ENCODE peak calls at places on chromosomes 11 and 22, in eight cellular contexts. C is mammary epithelial cell, J is tibial artery, K is NT2/D1, F is endodermal cell, V is stomach, P is HAP-1, R is IMR-90. E is an unnamed sample. For H3K4me1, the result is how much of the 10 kb centered on the place peaks cover.

GRCh38 chr11:67646535-67647336 is 3.8 kb downstream of the ACY3 start:
- DNase-seq in V (no peak), K (no peak), R (no peak), C (no peak), F (peak), P (no peak), J (no peak), E (peak)

GRCh38 chr11:12433571-12434061 is 56.2 kb downstream of the PARVA start:
- DNase-seq in C (no peak), F (peak), J (no peak), K (no peak), R (peak), V (no peak), P (no peak), E (no peak)

GRCh38 chr11:122322369-122322768 is 206.4 kb upstream of the BLID start:
- DNase-seq in R (peak), C (no peak), V (no peak), J (peak), F (no peak), P (no peak), K (no peak), E (no peak)

GRCh38 chr11:126391970-126392637 is 36.6 kb downstream of the ST3GAL4 start:
- DNase-seq in J (no peak), R (no peak), C (peak), K (no peak), P (no peak), F (peak), V (no peak), E (no peak)

GRCh38 chr11:61777234-61778090 is 14.9 kb downstream of the TMEM258 start:
- DNase-seq in V (peak), F (peak), J (no peak), K (no peak), P (no peak), R (no peak), C (peak), E (no peak)

GRCh38 chr11:72179804-72180396 is 12.0 kb upstream of the FOLR1 start:
- DNase-seq in R (no peak), P (no peak), K (no peak), J (no peak), C (no peak), V (no peak), F (no peak), E (no peak)

GRCh38 chr11:66809592-66809991 is 33.6 kb upstream of the RCE1 start:
- DNase-seq in C (no peak), J (no peak), R (no peak), K (no peak), P (no peak), V (no peak), F (no peak), E (no peak)

GRCh38 chr11:106989056-106989455 is 29.2 kb downstream of the GUCY1A2 start:
- DNase-seq in J (no peak), C (no peak), V (no peak), F (no peak), R (peak), P (no peak), K (no peak), E (no peak)

GRCh38 chr22:24285245-24285644 is 14.6 kb downstream of the SPECC1L start:
- DNase-seq in V (no peak), F (no peak), P (no peak), R (peak), C (no peak), J (no peak), K (no peak), E (no peak)

GRCh38 chr22:29773233-29773632 is 6.1 kb downstream of the UQCR10 start:
- DNase-seq in C (peak), R (peak), P (no peak), F (peak), K (no peak), V (no peak), J (no peak), E (peak)

GRCh38 chr11:76023408-76024068 is 182.8 kb downstream of the WNT11 start:
- DNase-seq in V (no peak), C (peak), F (no peak), K (no peak), R (no peak), J (no peak), P (no peak), E (no peak)

GRCh38 chr11:96272542-96273306 is 70.3 kb downstream of the MAML2 start:
- DNase-seq in R (peak), F (no peak), J (no peak), K (no peak), P (no peak), C (peak), V (peak), E (no peak)

GRCh38 chr11:68026391-68027105 is 3.9 kb upstream of the NDUFS8 start:
- DNase-seq in K (no peak), P (no peak), C (no peak), V (no peak), J (no peak), F (no peak), R (no peak), E (no peak)

GRCh38 chr11:79228417-79228755 is 212.4 kb downstream of the TENM4 start:
- DNase-seq in F (no peak), K (no peak), R (no peak), V (no peak), C (peak), J (no peak), P (no peak), E (no peak)

GRCh38 chr22:23289851-23290724 is 109.8 kb downstream of the BCR start:
- DNase-seq in V (peak), F (peak), J (peak), C (peak), P (peak), K (peak), R (peak), E (no peak)

GRCh38 chr22:21726650-21727049 is 8.9 kb downstream of the YPEL1 start:
- DNase-seq in F (peak), K (peak), C (no peak), P (peak), V (no peak), R (no peak), J (no peak), E (no peak)

GRCh38 chr11:85643255-85643654 is 4.5 kb upstream of the TMEM126A start:
- DNase-seq in F (no peak), V (peak), C (peak), J (no peak), R (no peak), K (no peak), P (peak), E (no peak)

GRCh38 chr22:50177537-50178470 is 7.3 kb downstream of the PANX2 start:
- DNase-seq in P (no peak), J (no peak), V (no peak), C (no peak), K (no peak), R (no peak), F (no peak), E (no peak)

GRCh38 chr11:21475276-21475675 is 717.6 kb upstream of the ANO5 start:
- DNase-seq in C (no peak), R (no peak), V (no peak), J (no peak), K (no peak), P (peak), F (no peak), E (no peak)

GRCh38 chr22:46754110-46754799 is 8.2 kb upstream of the TBC1D22A start:
- DNase-seq in P (no peak), J (peak), V (peak), C (peak), F (no peak), K (no peak), R (peak), E (peak)

GRCh38 chr11:115990004-115990447 is 485.8 kb upstream of the CADM1 start:
- DNase-seq in R (no peak), K (peak), F (peak), V (no peak), P (peak), J (no peak), C (no peak), E (no peak)

GRCh38 chr22:39306456-39307361 is 12.7 kb downstream of the RPL3 start:
- DNase-seq in F (peak), R (no peak), P (peak), V (peak), K (no peak), J (peak), C (no peak), E (peak)

GRCh38 chr22:24001314-24001713 is 3.9 kb downstream of the GSTT4 start:
- DNase-seq in P (no peak), C (no peak), R (no peak), K (peak), V (no peak), J (no peak), F (peak), E (no peak)

GRCh38 chr22:27776410-27776958 is 25.1 kb downstream of the MN1 start:
- DNase-seq in J (no peak), K (no peak), R (no peak), F (no peak), V (no peak), P (peak), C (no peak), E (no peak)

GRCh38 chr11:132943737-132944556 is 588.4 kb downstream of the OPCML start:
- DNase-seq in K (no peak), V (no peak), C (no peak), R (no peak), F (peak), P (no peak), J (no peak), E (no peak)

GRCh38 chr22:42937164-42937854 is 77.6 kb downstream of the PACSIN2 start:
- DNase-seq in R (peak), P (no peak), F (peak), C (peak), J (peak), V (peak), K (no peak), E (peak)

GRCh38 chr11:130449246-130449990 is 973 bp downstream of the ADAMTS15 start:
- DNase-seq in K (no peak), J (no peak), R (no peak), V (no peak), P (peak), F (peak), C (no peak), E (no peak)

GRCh38 chr11:117557321-117557720 is 229.7 kb downstream of the CEP164 start:
- DNase-seq in K (no peak), J (no peak), C (no peak), V (no peak), R (no peak), P (no peak), F (no peak), E (no peak)

GRCh38 chr11:122197055-122197987 is 81.3 kb upstream of the BLID start:
- DNase-seq in R (peak), P (no peak), C (peak), K (no peak), V (no peak), F (no peak), J (peak), E (peak)

GRCh38 chr11:80388133-80388532 is 947.3 kb upstream of the TENM4 start:
- DNase-seq in R (no peak), K (peak), J (no peak), P (peak), F (no peak), V (no peak), C (peak), E (no peak)

GRCh38 chr11:109750964-109751363 is 329.0 kb downstream of the C11orf87 start:
- DNase-seq in R (no peak), C (no peak), P (no peak), J (no peak), F (no peak), K (no peak), V (no peak), E (no peak)

GRCh38 chr11:73566422-73566821 is 31.5 kb downstream of the FAM168A start:
- DNase-seq in F (no peak), C (no peak), R (peak), K (no peak), P (no peak), J (no peak), V (no peak), E (no peak)

GRCh38 chr11:45929486-45930030 is 7.1 kb downstream of the LARGE2 start:
- DNase-seq in R (no peak), J (no peak), K (no peak), P (no peak), C (peak), F (no peak), V (no peak), E (no peak)
- H3K4me1 ChIP-seq in R (under half), J (under half), K (under half), P (under half), C (half or more), F (under half), V (under half), E (half or more)

DNA sequence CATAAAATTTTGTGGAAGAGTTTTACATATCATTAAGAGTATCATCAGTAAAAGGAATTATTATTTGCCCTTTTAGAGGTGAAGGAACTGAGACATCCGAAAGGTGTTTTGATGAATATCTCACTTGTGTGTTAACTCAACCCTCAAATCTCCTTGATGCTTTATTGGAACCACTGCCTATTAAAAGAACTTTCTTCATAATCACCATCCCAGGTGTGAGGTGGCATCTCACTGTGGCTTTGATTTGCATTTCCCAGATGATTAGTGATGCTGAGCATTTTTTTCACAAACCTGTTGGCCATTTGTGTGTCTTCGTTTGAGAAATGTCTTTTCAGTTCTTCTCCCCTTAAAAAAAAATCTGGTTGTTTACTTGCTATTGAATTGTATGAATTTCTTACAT is 134.0 kb upstream of the SYN3 start:
- DNase-seq in V (no peak), P (no peak), F (no peak), J (no peak), R (no peak), C (no peak), K (no peak), E (no peak)
- H3K4me3 ChIP-seq in V (no peak), P (no peak), F (no peak), J (no peak), R (no peak), C (no peak), K (no peak), E (no peak)

GRCh38 chr22:45553333-45554039 is 50.8 kb downstream of the FBLN1 start:
- DNase-seq in K (peak), R (peak), V (peak), F (peak), C (peak), P (peak), J (peak), E (no peak)
- H3K4me1 ChIP-seq in K (under half), R (under half), V (half or more), F (under half), C (under half), P (under half), J (under half), E (under half)

GRCh38 chr22:36383110-36383581 is 4.6 kb downstream of the MYH9 start:
- DNase-seq in P (no peak), V (peak), R (peak), C (peak), F (no peak), K (no peak), J (no peak), E (no peak)
- H3K4me3 ChIP-seq in P (no peak), V (peak), R (peak), C (no peak), F (peak), K (no peak), J (peak), E (no peak)

GRCh38 chr11:1827931-1828330 is 6.9 kb upstream of the SYT8 start:
- DNase-seq in F (no peak), V (no peak), P (no peak), K (no peak), J (no peak), C (no peak), R (no peak), E (no peak)
- H3K4me1 ChIP-seq in F (under half), V (half or more), P (under half), K (under half), J (under half), C (half or more), R (under half), E (half or more)

GRCh38 chr11:64000740-64001514 is 14.7 kb downstream of the OTUB1 start:
- DNase-seq in P (no peak), K (no peak), J (no peak), C (no peak), V (no peak), F (no peak), R (no peak), E (no peak)
- H3K4me3 ChIP-seq in P (no peak), K (no peak), J (peak), C (no peak), V (peak), F (no peak), R (no peak), E (no peak)

DNA sequence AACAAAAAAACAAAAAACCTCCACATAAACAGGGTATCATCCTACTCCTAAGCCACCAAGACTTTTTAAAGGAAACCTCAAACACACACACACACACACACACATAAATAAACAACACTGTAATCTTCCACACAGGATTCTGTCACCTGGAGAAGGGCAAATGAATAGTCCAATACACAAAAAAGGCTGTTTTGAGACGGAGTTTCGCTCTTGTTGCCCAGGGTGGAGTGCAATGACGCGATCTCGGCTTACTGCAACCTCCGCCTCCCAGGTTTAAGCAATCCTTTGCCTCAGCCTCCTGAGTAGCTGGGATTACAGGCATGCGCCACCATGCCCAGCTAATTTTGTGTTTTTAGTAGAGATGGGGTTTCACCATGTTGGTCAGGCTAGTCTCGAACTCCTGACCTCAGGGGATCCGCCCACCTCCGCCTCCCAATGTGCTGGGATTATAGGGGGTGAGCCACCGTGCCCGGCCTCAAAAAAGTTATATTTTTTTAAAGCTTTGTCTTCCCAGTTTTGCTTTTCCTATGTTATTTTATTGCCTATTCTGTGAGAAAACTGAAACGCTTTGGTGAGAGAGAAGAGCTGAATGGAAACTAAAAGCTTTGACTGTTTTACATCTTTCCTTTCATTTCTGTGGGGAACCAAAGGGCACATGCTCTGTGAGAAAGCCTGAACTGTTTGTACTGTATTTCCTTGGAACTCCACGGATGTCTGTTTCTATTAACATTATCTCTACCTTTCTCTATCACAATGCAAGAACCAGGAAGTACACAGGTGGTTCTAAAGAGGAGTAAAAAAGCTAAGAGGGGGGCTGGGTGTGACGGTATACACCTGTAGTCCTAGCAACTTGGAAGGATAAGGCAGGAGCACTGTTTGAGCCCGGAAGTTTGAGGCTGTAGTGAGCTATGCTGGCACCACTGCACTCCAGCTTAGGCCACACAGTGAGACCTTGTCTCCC is 44.1 kb downstream of the CELF1 start:
- DNase-seq in C (no peak), J (no peak), R (no peak), F (no peak), V (peak), K (no peak), P (no peak), E (no peak)
- H3K4me1 ChIP-seq in C (under half), J (under half), R (under half), F (under half), V (half or more), K (under half), P (under half), E (half or more)

DNA sequence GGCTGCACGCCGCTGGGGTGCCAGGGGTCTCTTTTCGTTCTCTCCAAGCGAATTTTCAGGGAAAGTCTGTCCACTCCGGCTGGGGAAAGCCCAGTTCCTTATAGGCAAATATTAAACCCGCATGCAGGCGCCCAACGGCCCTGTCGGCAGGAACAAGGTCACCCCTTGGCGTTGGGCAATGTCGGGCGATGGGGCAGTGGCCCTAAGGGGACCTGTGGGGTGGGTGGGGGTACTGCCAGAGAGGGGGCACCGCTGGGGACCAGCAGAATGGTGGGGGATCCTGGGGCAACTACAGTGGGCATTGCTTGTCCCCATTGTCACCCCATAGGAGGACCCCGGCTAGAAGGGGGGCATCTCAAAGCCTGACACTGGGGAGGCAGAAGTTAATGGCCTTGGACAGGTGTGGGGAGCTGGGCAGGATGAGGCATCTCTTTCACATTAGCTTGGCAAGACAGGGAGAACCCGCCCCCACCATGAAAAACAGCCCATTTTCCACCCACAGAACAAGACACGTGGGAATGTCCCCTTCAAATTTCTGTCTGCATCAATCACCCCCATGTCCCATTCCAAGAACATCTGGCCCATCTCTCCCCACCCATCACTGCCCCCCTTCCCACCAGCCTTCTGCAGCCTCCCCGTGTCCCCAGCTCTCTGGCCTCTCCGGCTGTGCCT is 5.5 kb upstream of the IGF2 start:
- DNase-seq in C (no peak), P (no peak), J (no peak), R (no peak), K (no peak), V (no peak), F (no peak), E (no peak)
- H3K4me3 ChIP-seq in C (no peak), P (no peak), J (no peak), R (no peak), K (no peak), V (no peak), F (no peak), E (no peak)

E was measured in RWPE2.